ENCODE peak calls at places on chromosomes 5 and 9, in five cellular contexts. I is right cardiac atrium; K is CD4-positive, alpha-beta T cell; M is fibroblast of lung; L is tibial artery. S is an unnamed sample. For H3K9me3, the result is how much of the 10 kb centered on the place peaks cover.

GRCh38 chr9:91157891-91158660 is 203.6 kb downstream of the AUH start:
- DNase-seq in I (no peak), K (no peak), M (no peak), L (no peak), S (no peak)

GRCh38 chr9:87119328-87119881 is 172.1 kb upstream of the GAS1 start:
- DNase-seq in I (peak), K (no peak), M (peak), L (no peak), S (no peak)

GRCh38 chr5:115543931-115544370 is 624 bp downstream of the FEM1C start:
- DNase-seq in I (peak), K (peak), M (peak), L (peak), S (peak)

GRCh38 chr5:112787261-112787660 is 49.6 kb downstream of the APC start:
- DNase-seq in I (no peak), K (no peak), M (peak), L (no peak), S (no peak)

GRCh38 chr9:79570449-79571308 is 1.1 kb upstream of the TLE4 start:
- DNase-seq in I (peak), K (peak), M (peak), L (peak), S (peak)

GRCh38 chr5:164191240-164191639 is 685.8 kb downstream of the MAT2B start:
- DNase-seq in I (peak), K (no peak), M (peak), L (no peak), S (no peak)

GRCh38 chr9:7125231-7125630 is 367.5 kb downstream of the KDM4C start:
- DNase-seq in I (no peak), K (no peak), M (no peak), L (no peak), S (no peak)

GRCh38 chr5:172478256-172478655 is 23.9 kb upstream of the SH3PXD2B start:
- DNase-seq in I (no peak), K (no peak), M (no peak), L (no peak), S (no peak)

GRCh38 chr5:19555876-19556275 is 432.1 kb downstream of the CDH18 start:
- DNase-seq in I (no peak), K (no peak), M (no peak), L (no peak), S (no peak)
- H3K9me3 ChIP-seq in I (under half), K (under half), M (under half), L (under half), S (under half)

GRCh38 chr9:135914921-135915320 is 7.6 kb upstream of the CAMSAP1 start:
- DNase-seq in I (no peak), K (no peak), M (peak), L (no peak), S (no peak)
- H3K9me3 ChIP-seq in I (under half), K (half or more), M (under half), L (half or more), S (under half)

GRCh38 chr5:111754190-111754589 is 2.8 kb downstream of the NREP start:
- DNase-seq in I (no peak), K (no peak), M (no peak), L (no peak), S (no peak)
- H3K9me3 ChIP-seq in I (under half), K (under half), M (under half), L (under half), S (under half)

DNA sequence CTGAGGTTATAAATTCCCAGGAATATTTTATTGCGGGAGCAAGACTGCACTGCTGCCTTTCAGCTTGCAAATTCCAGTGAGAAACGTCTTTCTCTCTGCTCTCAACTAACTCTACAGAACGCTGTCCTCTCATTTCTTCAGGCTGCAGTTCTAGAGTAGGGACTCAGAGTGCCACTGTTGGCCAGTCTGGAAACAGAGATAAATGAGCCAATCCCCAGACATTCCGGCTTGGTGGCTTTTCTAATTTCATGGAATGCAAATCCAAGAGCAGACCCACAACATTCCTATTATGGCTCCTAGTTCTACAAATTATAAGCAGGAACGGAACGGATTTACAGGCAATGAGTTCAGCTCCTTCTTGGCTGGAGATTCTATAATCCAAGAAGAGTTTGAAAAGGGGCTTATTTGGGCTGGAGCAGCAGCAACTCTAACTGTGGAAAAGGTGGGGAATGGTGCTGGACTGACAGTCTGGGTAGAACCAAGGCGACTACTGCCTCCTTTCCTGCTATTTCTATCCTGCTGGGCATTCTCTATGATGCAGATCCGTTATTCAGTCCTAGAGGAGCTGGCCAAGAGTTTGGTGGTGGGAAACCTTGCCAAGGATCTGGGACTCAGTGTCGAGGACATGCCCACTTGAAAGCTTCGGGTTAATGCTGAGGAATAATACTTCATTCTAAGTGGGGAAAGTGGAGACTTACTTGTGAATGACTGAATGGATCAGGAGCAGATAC is 9.3 kb downstream of the PCDHGA12 start:
- DNase-seq in I (no peak), K (no peak), M (no peak), L (no peak), S (no peak)
- H3K9me3 ChIP-seq in I (under half), K (under half), M (under half), L (half or more), S (under half)

GRCh38 chr9:114151426-114151956 is 3.8 kb upstream of the COL27A1 start:
- DNase-seq in I (peak), K (no peak), M (no peak), L (no peak), S (no peak)

GRCh38 chr9:114150608-114151007 is 4.7 kb upstream of the COL27A1 start:
- DNase-seq in I (no peak), K (no peak), M (no peak), L (no peak), S (no peak)

GRCh38 chr9:114146735-114147134 is 8.6 kb upstream of the COL27A1 start:
- DNase-seq in I (no peak), K (no peak), M (no peak), L (no peak), S (no peak)

GRCh38 chr9:114149765-114150340 is 5.5 kb upstream of the COL27A1 start:
- DNase-seq in I (no peak), K (no peak), M (no peak), L (no peak), S (no peak)

DNA sequence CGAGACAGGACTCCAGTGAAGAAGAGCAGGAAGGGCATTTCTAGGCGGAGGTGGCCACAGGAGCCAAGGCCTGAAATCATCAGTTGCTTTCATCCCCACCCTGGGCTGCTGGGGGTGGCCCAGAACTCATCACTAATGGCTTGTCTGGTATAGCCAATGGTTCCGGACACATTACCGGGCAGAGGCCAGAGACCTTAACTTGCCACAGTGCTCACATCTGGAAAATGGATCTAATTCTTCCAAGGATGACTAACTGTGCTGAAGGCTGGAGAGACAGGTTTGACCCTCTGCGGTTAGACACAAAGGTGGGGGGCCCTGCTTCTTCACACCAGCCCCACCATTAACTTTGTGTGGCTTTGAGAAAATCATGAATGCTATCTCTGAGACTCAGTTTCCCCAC is 6.2 kb upstream of the COL27A1 start:
- DNase-seq in I (no peak), K (no peak), M (no peak), L (no peak), S (no peak)
- H3K9me3 ChIP-seq in I (under half), K (under half), M (under half), L (under half), S (under half)

DNA sequence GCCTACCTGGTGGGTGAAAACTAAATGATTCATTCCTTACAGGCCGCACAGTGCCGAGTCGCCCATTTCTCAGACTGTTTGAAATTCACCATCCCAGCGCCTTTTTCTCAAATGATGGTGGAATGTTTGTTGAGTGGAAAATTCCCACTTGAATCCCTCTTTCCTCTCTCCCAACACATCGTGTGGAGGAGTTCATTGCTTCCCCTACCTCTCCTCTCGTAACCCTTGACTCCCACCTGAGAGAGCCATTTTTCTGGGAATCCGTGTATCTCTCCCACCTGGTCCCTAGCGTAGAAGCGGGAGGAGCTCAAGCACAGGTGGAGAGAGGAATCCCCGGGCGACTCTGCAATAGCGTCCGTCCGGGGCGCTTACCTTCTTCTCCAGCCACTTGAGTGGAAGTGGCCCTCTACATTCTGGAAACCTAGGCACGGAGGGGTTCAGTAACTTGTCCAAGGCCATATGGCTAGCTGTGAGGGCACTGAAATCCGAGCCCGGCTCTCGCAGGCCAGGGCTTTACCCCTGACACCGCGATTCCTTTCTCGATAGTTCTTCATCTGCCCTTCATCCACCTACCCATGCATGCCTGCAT is 661 bp downstream of the OSMR start:
- DNase-seq in I (no peak), K (no peak), M (peak), L (no peak), S (no peak)
- H3K9me3 ChIP-seq in I (under half), K (under half), M (under half), L (under half), S (under half)

S was measured in T-helper 17 cell.